ENCODE peak calls at places on chromosome 2, in ten cellular contexts. G, N, M, B, Y, W, O, H, T and P are unnamed samples. For H3K4me1, the result is how much of the 10 kb centered on the place peaks cover.

GRCh38 chr2:233973786-233974185 is 56.6 kb downstream of the TRPM8 start:
- DNase-seq in G (no peak), N (no peak), M (no peak), B (no peak), Y (no peak), W (no peak), O (no peak), H (no peak), T (peak), P (no peak)

GRCh38 chr2:135744761-135745314 is 3.2 kb downstream of the UBXN4 start:
- DNase-seq in G (no peak), N (peak), M (peak), B (no peak), Y (peak), W (peak), O (peak), H (no peak), T (peak), P (no peak)

GRCh38 chr2:216787851-216788250 is 72.0 kb downstream of the TNP1 start:
- DNase-seq in G (no peak), N (no peak), M (no peak), B (no peak), Y (no peak), W (no peak), O (no peak), H (no peak), T (no peak), P (no peak)

GRCh38 chr2:20917724-20918572 is 95.0 kb upstream of the LDAH start:
- DNase-seq in G (no peak), N (peak), M (peak), B (no peak), Y (peak), W (no peak), O (no peak), H (no peak), T (peak), P (no peak)

GRCh38 chr2:190408538-190409271 is 550 bp downstream of the MFSD6 start:
- DNase-seq in G (peak), N (peak), M (peak), B (peak), Y (peak), W (peak), O (peak), H (peak), T (peak), P (peak)

GRCh38 chr2:8525582-8526402 is 156.1 kb upstream of the ID2 start:
- DNase-seq in G (peak), N (no peak), M (peak), B (peak), Y (peak), W (peak), O (peak), H (peak), T (peak), P (peak)

GRCh38 chr2:172829229-172829628 is 93.6 kb downstream of the RAPGEF4 start:
- DNase-seq in G (no peak), N (no peak), M (peak), B (no peak), Y (peak), W (no peak), O (no peak), H (no peak), T (peak), P (no peak)

GRCh38 chr2:80059381-80059907 is 245.1 kb downstream of the LRRTM1 start:
- DNase-seq in G (no peak), N (no peak), M (no peak), B (no peak), Y (no peak), W (no peak), O (no peak), H (no peak), T (no peak), P (no peak)

GRCh38 chr2:24819442-24820174 is 26.4 kb downstream of the CENPO start:
- DNase-seq in G (no peak), N (no peak), M (no peak), B (peak), Y (no peak), W (no peak), O (no peak), H (no peak), T (no peak), P (no peak)

DNA sequence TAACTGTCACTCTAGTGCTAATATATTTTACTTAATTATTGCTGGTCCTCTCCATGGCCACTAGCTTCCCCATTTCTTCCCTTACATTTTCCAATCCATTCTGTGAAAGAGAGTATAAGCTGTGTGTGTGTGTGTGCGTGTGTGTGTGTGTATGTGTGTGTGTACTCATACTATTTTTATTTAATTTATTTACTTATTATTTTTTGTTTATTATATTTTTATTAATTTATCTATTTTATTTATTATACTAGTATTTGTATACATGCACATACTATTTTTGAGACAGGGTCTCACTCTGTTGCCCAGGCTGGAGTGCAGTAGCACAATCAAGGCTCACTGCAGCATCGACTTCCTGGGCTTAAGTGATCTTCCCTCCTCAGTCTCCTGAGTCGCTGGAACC is 59.6 kb downstream of the IKZF2 start:
- DNase-seq in G (no peak), N (no peak), M (no peak), B (no peak), Y (no peak), W (no peak), O (no peak), H (no peak), T (no peak), P (no peak)
- H3K4me1 ChIP-seq in G (under half), N (under half), M (under half), B (under half), Y (under half), W (under half), O (under half), H (under half), T (under half), P (under half)

GRCh38 chr2:240578110-240578450 is 8.5 kb upstream of the CAPN10 start:
- DNase-seq in G (no peak), N (no peak), M (no peak), B (no peak), Y (no peak), W (no peak), O (no peak), H (no peak), T (no peak), P (peak)

GRCh38 chr2:240576436-240577205 is 8.3 kb downstream of the RNPEPL1 start:
- DNase-seq in G (no peak), N (no peak), M (no peak), B (no peak), Y (no peak), W (no peak), O (no peak), H (no peak), T (no peak), P (peak)

GRCh38 chr2:240576036-240576435 is 7.8 kb downstream of the RNPEPL1 start:
- DNase-seq in G (no peak), N (no peak), M (no peak), B (no peak), Y (no peak), W (no peak), O (no peak), H (no peak), T (no peak), P (no peak)

GRCh38 chr2:240578488-240578887 is 8.0 kb upstream of the CAPN10 start:
- DNase-seq in G (no peak), N (no peak), M (no peak), B (no peak), Y (no peak), W (no peak), O (no peak), H (no peak), T (no peak), P (no peak)

GRCh38 chr2:240577281-240578109 is 9.0 kb upstream of the CAPN10 start:
- DNase-seq in G (no peak), N (no peak), M (no peak), B (no peak), Y (no peak), W (no peak), O (no peak), H (no peak), T (no peak), P (peak)
- H3K4me3 ChIP-seq in G (no peak), N (no peak), M (no peak), B (no peak), Y (no peak), W (no peak), O (no peak), H (no peak), T (no peak), P (no peak)

GRCh38 chr2:6945821-6946220 is 28.6 kb downstream of the RNF144A start:
- DNase-seq in G (no peak), N (no peak), M (no peak), B (no peak), Y (no peak), W (no peak), O (no peak), H (no peak), T (no peak), P (no peak)

GRCh38 chr2:6951046-6951445 is 33.8 kb downstream of the RNF144A start:
- DNase-seq in G (no peak), N (peak), M (no peak), B (no peak), Y (no peak), W (no peak), O (no peak), H (no peak), T (no peak), P (no peak)

GRCh38 chr2:6946722-6947121 is 29.5 kb downstream of the RNF144A start:
- DNase-seq in G (no peak), N (peak), M (peak), B (no peak), Y (peak), W (no peak), O (no peak), H (no peak), T (peak), P (no peak)

GRCh38 chr2:6949009-6949351 is 31.8 kb downstream of the RNF144A start:
- DNase-seq in G (no peak), N (no peak), M (no peak), B (no peak), Y (no peak), W (no peak), O (no peak), H (no peak), T (no peak), P (no peak)

GRCh38 chr2:6948081-6949008 is 31.1 kb downstream of the RNF144A start:
- DNase-seq in G (no peak), N (no peak), M (no peak), B (no peak), Y (no peak), W (no peak), O (no peak), H (no peak), T (no peak), P (no peak)
- H3K4me1 ChIP-seq in G (under half), N (under half), M (under half), B (under half), Y (under half), W (under half), O (under half), H (under half), T (under half), P (under half)

GRCh38 chr2:222146488-222146887 is 152.3 kb downstream of the PAX3 start:
- DNase-seq in G (no peak), N (no peak), M (no peak), B (no peak), Y (no peak), W (no peak), O (no peak), H (no peak), T (no peak), P (no peak)
- H3K4me3 ChIP-seq in G (no peak), N (no peak), M (no peak), B (no peak), Y (no peak), W (no peak), O (no peak), H (no peak), T (no peak), P (no peak)

GRCh38 chr2:85434677-85435076 is 16.2 kb downstream of the SH2D6 start:
- DNase-seq in G (no peak), N (no peak), M (no peak), B (no peak), Y (no peak), W (no peak), O (no peak), H (no peak), T (no peak), P (peak)

GRCh38 chr2:85435220-85435958 is 16.9 kb downstream of the SH2D6 start:
- DNase-seq in G (no peak), N (no peak), M (no peak), B (no peak), Y (no peak), W (no peak), O (no peak), H (no peak), T (no peak), P (no peak)

GRCh38 chr2:85431787-85432186 is 13.3 kb downstream of the SH2D6 start:
- DNase-seq in G (no peak), N (no peak), M (no peak), B (no peak), Y (no peak), W (no peak), O (no peak), H (no peak), T (no peak), P (no peak)

GRCh38 chr2:85430780-85431601 is 12.5 kb downstream of the SH2D6 start:
- DNase-seq in G (no peak), N (no peak), M (no peak), B (no peak), Y (no peak), W (no peak), O (peak), H (no peak), T (no peak), P (no peak)

GRCh38 chr2:85433511-85434089 is 15.1 kb downstream of the SH2D6 start:
- DNase-seq in G (peak), N (no peak), M (peak), B (peak), Y (peak), W (no peak), O (peak), H (peak), T (peak), P (peak)
- H3K4me1 ChIP-seq in G (under half), N (under half), M (under half), B (under half), Y (under half), W (under half), O (half or more), H (under half), T (under half), P (under half)